ENCODE peak calls at places on chromosome 13, in four cellular contexts. V is stimulated activated CD4-positive, alpha-beta T cell treated with anti-CD3 and anti-CD28 coated beads, Interleukin-2, amount 100 ng/mL, for 48 hours; I is NCI-H446 treated with DMSO at 0.1 percent for 48 hours; X is activated T-cell treated with anti-CD3 and anti-CD28 coated beads, Interleukin-2, amount 50 U/mL, for 1 hour. Y is an unnamed sample.

GRCh38 chr13:114064516-114065140 is 67.8 kb downstream of the RASA3 start:
- DNase-seq in V (no peak), I (no peak), X (no peak), Y (no peak)

GRCh38 chr13:95784161-95784880 is 107.4 kb downstream of the DNAJC3 start:
- DNase-seq in V (no peak), I (no peak), X (no peak), Y (no peak)

GRCh38 chr13:46134961-46135522 is 30.2 kb upstream of the CPB2 start:
- DNase-seq in V (no peak), I (no peak), X (no peak), Y (no peak)

GRCh38 chr13:48318014-48318713 is 14.6 kb downstream of the RB1 start:
- DNase-seq in V (no peak), I (no peak), X (peak), Y (no peak)

GRCh38 chr13:20553309-20553708 is 13.6 kb upstream of the IFT88 start:
- DNase-seq in V (no peak), I (no peak), X (no peak), Y (no peak)

GRCh38 chr13:27977476-27978300 is 8.6 kb upstream of the CDX2 start:
- DNase-seq in V (no peak), I (no peak), X (no peak), Y (no peak)

GRCh38 chr13:44763604-44764311 is 187.6 kb upstream of the TSC22D1 start:
- DNase-seq in V (no peak), I (no peak), X (no peak), Y (no peak)

GRCh38 chr13:114101325-114101821 is 31.1 kb downstream of the RASA3 start:
- DNase-seq in V (no peak), I (no peak), X (peak), Y (no peak)

GRCh38 chr13:41398494-41399190 is 58.7 kb upstream of the RGCC start:
- DNase-seq in V (no peak), I (no peak), X (no peak), Y (no peak)

GRCh38 chr13:50910483-50910805 is 853 bp downstream of the RNASEH2B start:
- DNase-seq in V (no peak), I (no peak), X (no peak), Y (no peak)

GRCh38 chr13:33229446-33230177 is 55.9 kb downstream of the STARD13 start:
- DNase-seq in V (no peak), I (peak), X (no peak), Y (no peak)

GRCh38 chr13:31431722-31432137 is 232.0 kb downstream of the B3GLCT start:
- DNase-seq in V (peak), I (no peak), X (peak), Y (peak)

GRCh38 chr13:63690672-63691071 is 2275.0 kb upstream of the PCDH20 start:
- DNase-seq in V (no peak), I (no peak), X (no peak), Y (no peak)

GRCh38 chr13:64551755-64552154 is 2678.4 kb downstream of the PCDH9 start:
- DNase-seq in V (no peak), I (peak), X (no peak), Y (no peak)

GRCh38 chr13:26872444-26873173 is 112.0 kb upstream of the GPR12 start:
- DNase-seq in V (peak), I (peak), X (peak), Y (peak)

GRCh38 chr13:72507394-72508199 is 219.8 kb downstream of the MZT1 start:
- DNase-seq in V (no peak), I (no peak), X (no peak), Y (no peak)

GRCh38 chr13:28094311-28094710 is 6.1 kb downstream of the FLT3 start:
- DNase-seq in V (no peak), I (no peak), X (no peak), Y (no peak)

GRCh38 chr13:36883829-36884228 is 36.2 kb downstream of the SMAD9 start:
- DNase-seq in V (no peak), I (no peak), X (no peak), Y (peak)

GRCh38 chr13:108176685-108177274 is 38.6 kb downstream of the LIG4 start:
- DNase-seq in V (peak), I (no peak), X (peak), Y (peak)

GRCh38 chr13:31538067-31539042 is 201.0 kb upstream of the RXFP2 start:
- DNase-seq in V (no peak), I (no peak), X (no peak), Y (peak)

Y was measured in D341Med.